ENCODE peak calls at places on chromosomes 4 and X, in four cellular contexts. One of them, this sample, is unnamed.

GRCh38 chr4:41207330-41207831 is 7.0 kb downstream of the APBB2 start:
- DNase-seq in heart left ventricle: no peak
- DNase-seq in uterus: no peak
- DNase-seq in A549: no peak
- DNase-seq in this sample: no peak

GRCh38 chrX:2497961-2498780 is 2.6 kb downstream of the DHRSX start:
- DNase-seq in A549: peak
- DNase-seq in uterus: no peak
- DNase-seq in heart left ventricle: no peak
- DNase-seq in this sample: peak

GRCh38 chr4:6493668-6494304 is 21.4 kb upstream of the PPP2R2C start:
- DNase-seq in heart left ventricle: no peak
- DNase-seq in uterus: no peak
- DNase-seq in A549: no peak
- DNase-seq in this sample: no peak

GRCh38 chrX:118698516-118699247 is 28.7 kb upstream of the IL13RA1 start:
- DNase-seq in uterus: no peak
- DNase-seq in A549: no peak
- DNase-seq in heart left ventricle: no peak
- DNase-seq in this sample: no peak

GRCh38 chr4:67035501-67035900 is 509.8 kb downstream of the CENPC start:
- DNase-seq in uterus: no peak
- DNase-seq in A549: no peak
- DNase-seq in heart left ventricle: no peak
- DNase-seq in this sample: no peak

GRCh38 chr4:26256016-26256415 is 64.8 kb upstream of the RBPJ start:
- DNase-seq in A549: no peak
- DNase-seq in uterus: no peak
- DNase-seq in heart left ventricle: no peak
- DNase-seq in this sample: no peak

GRCh38 chrX:19064175-19064574 is 58.1 kb downstream of the ADGRG2 start:
- DNase-seq in uterus: no peak
- DNase-seq in heart left ventricle: no peak
- DNase-seq in A549: peak
- DNase-seq in this sample: no peak

GRCh38 chrX:48826135-48826875 is at the start of gene ERAS:
- DNase-seq in A549: no peak
- DNase-seq in heart left ventricle: no peak
- DNase-seq in uterus: no peak
- DNase-seq in this sample: peak

GRCh38 chrX:42093756-42094155 is 170.4 kb upstream of the CASK start:
- DNase-seq in A549: no peak
- DNase-seq in heart left ventricle: no peak
- DNase-seq in uterus: no peak
- DNase-seq in this sample: no peak

GRCh38 chrX:71017396-71017939 is 50.7 kb downstream of the SNX12 start:
- DNase-seq in A549: no peak
- DNase-seq in uterus: no peak
- DNase-seq in heart left ventricle: no peak
- DNase-seq in this sample: no peak

GRCh38 chr4:73343432-73343831 is 60.7 kb upstream of the ALB start:
- DNase-seq in heart left ventricle: no peak
- DNase-seq in uterus: no peak
- DNase-seq in A549: no peak
- DNase-seq in this sample: no peak

GRCh38 chr4:120694973-120695372 is 227.6 kb downstream of the PRDM5 start:
- DNase-seq in uterus: no peak
- DNase-seq in heart left ventricle: no peak
- DNase-seq in A549: peak
- DNase-seq in this sample: no peak

GRCh38 chr4:153931804-153932203 is 142.9 kb upstream of the SFRP2 start:
- DNase-seq in uterus: no peak
- DNase-seq in A549: no peak
- DNase-seq in heart left ventricle: no peak
- DNase-seq in this sample: no peak

GRCh38 chr4:74480267-74480666 is 35.3 kb downstream of the AREG start:
- DNase-seq in heart left ventricle: no peak
- DNase-seq in A549: no peak
- DNase-seq in uterus: no peak
- DNase-seq in this sample: no peak

GRCh38 chr4:183919173-183919572 is 14.1 kb downstream of the STOX2 start:
- DNase-seq in heart left ventricle: peak
- DNase-seq in A549: no peak
- DNase-seq in uterus: no peak
- DNase-seq in this sample: no peak

GRCh38 chr4:155722816-155723499 is 35.9 kb upstream of the GUCY1B1 start:
- DNase-seq in A549: no peak
- DNase-seq in heart left ventricle: no peak
- DNase-seq in uterus: no peak
- DNase-seq in this sample: no peak

GRCh38 chr4:23171971-23172370 is 479.2 kb downstream of the GBA3 start:
- DNase-seq in A549: no peak
- DNase-seq in uterus: no peak
- DNase-seq in heart left ventricle: no peak
- DNase-seq in this sample: no peak

GRCh38 chr4:2284934-2285664 is 23.2 kb upstream of the MXD4 start:
- DNase-seq in heart left ventricle: peak
- DNase-seq in A549: no peak
- DNase-seq in uterus: no peak
- DNase-seq in this sample: no peak

GRCh38 chrX:7028246-7028645 is 119.3 kb upstream of the STS start:
- DNase-seq in uterus: no peak
- DNase-seq in heart left ventricle: no peak
- DNase-seq in A549: no peak
- DNase-seq in this sample: no peak

GRCh38 chr4:1588306-1588705 is 95.8 kb downstream of the FAM53A start:
- DNase-seq in A549: no peak
- DNase-seq in heart left ventricle: no peak
- DNase-seq in uterus: no peak
- DNase-seq in this sample: no peak

GRCh38 chr4:102678695-102679335 is 82.0 kb downstream of the MANBA start:
- DNase-seq in A549: no peak
- DNase-seq in heart left ventricle: no peak
- DNase-seq in uterus: no peak
- DNase-seq in this sample: no peak

GRCh38 chr4:122666527-122667245 is 45.8 kb upstream of the IL21 start:
- DNase-seq in A549: peak
- DNase-seq in uterus: no peak
- DNase-seq in heart left ventricle: no peak
- DNase-seq in this sample: no peak

GRCh38 chr4:114249561-114250356 is 270.3 kb upstream of the ARSJ start:
- DNase-seq in uterus: no peak
- DNase-seq in heart left ventricle: no peak
- DNase-seq in A549: no peak
- DNase-seq in this sample: no peak

GRCh38 chrX:11698747-11699146 is 33.0 kb upstream of the ARHGAP6 start:
- DNase-seq in uterus: no peak
- DNase-seq in heart left ventricle: no peak
- DNase-seq in A549: no peak
- DNase-seq in this sample: no peak

GRCh38 chr4:46993075-46994006 is at the start of gene GABRA4:
- DNase-seq in A549: no peak
- DNase-seq in heart left ventricle: peak
- DNase-seq in uterus: no peak
- DNase-seq in this sample: no peak

GRCh38 chr4:113540859-113541258 is 220.7 kb downstream of the CAMK2D start:
- DNase-seq in uterus: no peak
- DNase-seq in A549: no peak
- DNase-seq in heart left ventricle: no peak
- DNase-seq in this sample: no peak

GRCh38 chr4:44629280-44629866 is 22.1 kb downstream of the YIPF7 start:
- DNase-seq in uterus: no peak
- DNase-seq in A549: peak
- DNase-seq in heart left ventricle: no peak
- DNase-seq in this sample: peak

GRCh38 chrX:57074458-57074857 is 46.9 kb downstream of the SPIN2B start:
- DNase-seq in A549: no peak
- DNase-seq in uterus: no peak
- DNase-seq in heart left ventricle: no peak
- DNase-seq in this sample: no peak
- TF ChIP-seq CTCF in A549: no peak
- TF ChIP-seq CTCF in uterus: no peak
- TF ChIP-seq CTCF in heart left ventricle: no peak
- TF ChIP-seq CTCF in this sample: no peak

GRCh38 chr4:15779336-15779735 is 1.2 kb downstream of the CD38 start:
- DNase-seq in A549: peak
- DNase-seq in heart left ventricle: peak
- DNase-seq in uterus: peak
- DNase-seq in this sample: no peak
- TF ChIP-seq CTCF in A549: peak
- TF ChIP-seq CTCF in heart left ventricle: peak
- TF ChIP-seq CTCF in uterus: peak
- TF ChIP-seq CTCF in this sample: no peak

DNA sequence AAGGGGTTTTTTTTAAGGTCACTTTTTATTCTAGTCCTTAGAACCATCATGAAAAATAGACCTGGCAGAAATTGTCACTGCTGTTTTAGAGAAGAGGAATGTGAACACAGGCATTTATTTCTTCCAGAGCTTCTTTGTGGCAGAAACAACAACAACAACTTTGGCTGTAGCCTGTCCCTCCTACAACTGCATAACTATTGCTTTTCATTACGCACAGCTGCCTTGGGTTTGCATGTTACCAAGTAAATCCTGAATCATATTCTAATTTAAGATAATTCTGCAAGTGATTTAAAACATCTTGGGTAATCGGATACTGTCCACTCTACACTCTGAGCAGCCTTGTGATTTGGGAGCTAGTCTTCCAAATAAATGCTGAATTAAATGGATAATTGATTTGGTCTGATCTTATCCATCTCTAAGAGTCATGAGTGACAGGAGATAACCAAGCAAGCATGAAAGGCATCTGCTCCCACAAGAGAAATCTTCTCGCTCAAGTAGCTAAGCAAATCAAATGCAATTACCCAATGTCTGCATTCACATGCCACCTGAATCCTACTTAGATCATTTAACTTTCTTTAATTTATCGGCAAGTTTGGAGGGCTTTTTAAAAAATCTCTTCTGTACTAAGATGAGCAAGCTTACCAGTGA is 73.4 kb downstream of the EGF start:
- DNase-seq in heart left ventricle: no peak
- DNase-seq in uterus: no peak
- DNase-seq in A549: no peak
- DNase-seq in this sample: no peak
- TF ChIP-seq CTCF in heart left ventricle: no peak
- TF ChIP-seq CTCF in uterus: no peak
- TF ChIP-seq CTCF in A549: no peak
- TF ChIP-seq CTCF in this sample: no peak

GRCh38 chr4:140633951-140634350 is 65.2 kb upstream of the UCP1 start:
- DNase-seq in A549: no peak
- DNase-seq in uterus: no peak
- DNase-seq in heart left ventricle: no peak
- DNase-seq in this sample: no peak

GRCh38 chr4:140640150-140640748 is 71.5 kb upstream of the UCP1 start:
- DNase-seq in heart left ventricle: no peak
- DNase-seq in uterus: no peak
- DNase-seq in A549: no peak
- DNase-seq in this sample: no peak

GRCh38 chr4:140633154-140633553 is 64.4 kb upstream of the UCP1 start:
- DNase-seq in A549: no peak
- DNase-seq in heart left ventricle: no peak
- DNase-seq in uterus: no peak
- DNase-seq in this sample: no peak

GRCh38 chr4:140637836-140638235 is 69.1 kb upstream of the UCP1 start:
- DNase-seq in A549: peak
- DNase-seq in heart left ventricle: no peak
- DNase-seq in uterus: no peak
- DNase-seq in this sample: peak

DNA sequence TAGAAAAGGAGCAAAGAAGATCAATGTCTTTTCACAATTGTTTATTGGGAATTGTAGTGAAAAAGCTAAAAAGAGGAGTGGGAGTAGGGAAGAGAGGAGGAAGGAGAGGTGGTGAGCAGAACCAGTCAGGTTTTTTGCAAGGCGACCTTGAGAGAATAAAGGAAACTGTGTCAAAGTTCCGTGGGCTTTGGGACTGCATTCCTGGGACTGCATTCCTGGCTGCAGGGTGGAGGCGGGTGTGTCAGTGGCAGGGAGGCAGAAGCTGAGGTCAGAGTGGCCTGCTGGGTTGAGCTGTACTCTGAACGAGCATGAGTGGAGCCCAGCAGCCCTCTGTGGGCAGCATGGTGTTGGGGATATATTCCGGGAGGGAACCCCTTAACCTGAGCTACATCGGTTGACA is 66.8 kb upstream of the UCP1 start:
- DNase-seq in uterus: no peak
- DNase-seq in A549: peak
- DNase-seq in heart left ventricle: peak
- DNase-seq in this sample: no peak
- TF ChIP-seq CTCF in uterus: no peak
- TF ChIP-seq CTCF in A549: no peak
- TF ChIP-seq CTCF in heart left ventricle: no peak
- TF ChIP-seq CTCF in this sample: no peak

DNA sequence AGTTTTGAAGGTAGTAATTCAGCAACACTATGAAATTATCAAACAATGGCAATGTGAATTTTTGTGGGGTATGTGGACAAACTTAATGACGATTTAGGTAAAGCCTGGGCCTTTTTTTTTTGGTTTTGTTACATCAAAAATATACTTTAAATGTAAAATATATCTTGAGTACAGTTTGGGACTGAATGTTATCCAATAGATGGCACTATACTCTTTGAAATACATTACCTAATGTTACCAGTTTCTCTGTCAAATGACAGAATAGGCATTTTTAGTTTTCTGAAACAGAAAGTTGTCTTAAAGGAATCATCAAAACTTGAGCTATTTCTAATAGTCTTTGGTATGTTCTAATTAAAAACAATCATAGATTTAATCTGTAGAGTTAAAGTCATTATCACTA is 1651.9 kb downstream of the C4orf33 start:
- DNase-seq in heart left ventricle: no peak
- DNase-seq in A549: no peak
- DNase-seq in uterus: no peak
- DNase-seq in this sample: no peak
- TF ChIP-seq CTCF in heart left ventricle: no peak
- TF ChIP-seq CTCF in A549: peak
- TF ChIP-seq CTCF in uterus: no peak
- TF ChIP-seq CTCF in this sample: no peak

DNA sequence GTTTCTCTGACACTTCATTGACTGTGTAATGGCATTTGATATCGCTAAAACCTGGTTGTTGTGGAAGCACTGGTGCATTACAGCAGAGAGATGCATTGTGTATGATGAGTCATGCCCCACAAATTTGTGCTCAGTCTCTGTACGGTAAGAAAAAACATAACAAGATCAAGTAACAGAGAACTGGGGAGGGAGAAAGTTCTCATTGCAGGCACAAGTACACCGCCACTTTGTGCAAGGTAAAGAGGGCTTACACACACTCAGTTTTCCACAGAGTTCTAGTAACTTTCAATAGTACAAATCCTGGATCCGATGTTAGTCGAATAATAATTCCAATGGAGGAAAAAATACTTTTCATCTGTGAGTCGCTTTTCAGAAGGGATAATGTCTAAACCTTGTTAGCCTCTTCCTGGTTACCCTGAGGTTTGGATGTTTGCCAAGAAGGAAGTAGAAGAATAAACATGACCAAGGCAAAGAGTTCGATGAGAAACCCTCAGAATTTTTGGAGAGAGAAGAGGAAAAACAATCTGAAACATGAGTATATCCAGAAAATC is 512.5 kb upstream of the SLIT2 start:
- DNase-seq in A549: no peak
- DNase-seq in uterus: no peak
- DNase-seq in heart left ventricle: no peak
- DNase-seq in this sample: no peak
- TF ChIP-seq CTCF in A549: no peak
- TF ChIP-seq CTCF in uterus: no peak
- TF ChIP-seq CTCF in heart left ventricle: no peak
- TF ChIP-seq CTCF in this sample: no peak